ENCODE peak calls at places on chromosomes 11 and 22, in seven cellular contexts. O, W, M, C, T, X and G are unnamed samples.

GRCh38 chr11:113014731-113015455 is 53.7 kb downstream of the NCAM1 start:
- DNase-seq in O (no peak), W (peak), M (no peak), C (peak), T (no peak), X (peak), G (no peak)

GRCh38 chr22:18996376-18996900 is 60.3 kb upstream of the PRODH start:
- DNase-seq in O (no peak), W (no peak), M (no peak), C (no peak), T (no peak), X (no peak), G (no peak)

GRCh38 chr22:19495562-19496323 is 16.0 kb downstream of the CDC45 start:
- DNase-seq in O (no peak), W (no peak), M (no peak), C (no peak), T (peak), X (peak), G (no peak)

GRCh38 chr11:33912405-33913361 is 20.8 kb upstream of the LMO2 start:
- DNase-seq in O (peak), W (no peak), M (no peak), C (no peak), T (peak), X (peak), G (no peak)

GRCh38 chr11:66782726-66783125 is 53.7 kb upstream of the SPTBN2 start:
- DNase-seq in O (no peak), W (no peak), M (no peak), C (no peak), T (no peak), X (no peak), G (no peak)

GRCh38 chr11:87316491-87316890 is 278.8 kb downstream of the TMEM135 start:
- DNase-seq in O (no peak), W (no peak), M (no peak), C (no peak), T (no peak), X (no peak), G (no peak)

GRCh38 chr22:21921184-21921721 is 31.4 kb downstream of the PPM1F start:
- DNase-seq in O (no peak), W (no peak), M (no peak), C (no peak), T (no peak), X (no peak), G (no peak)

GRCh38 chr22:43345761-43346261 is 2.6 kb upstream of the SCUBE1 start:
- DNase-seq in O (peak), W (no peak), M (no peak), C (no peak), T (no peak), X (no peak), G (no peak)

GRCh38 chr11:116366980-116367640 is 405.7 kb downstream of the BUD13 start:
- DNase-seq in O (no peak), W (no peak), M (no peak), C (no peak), T (no peak), X (peak), G (no peak)

GRCh38 chr11:47270331-47271271 is 668 bp downstream of the MADD start:
- DNase-seq in O (peak), W (peak), M (no peak), C (peak), T (peak), X (peak), G (no peak)

GRCh38 chr11:101126551-101127347 is 2.9 kb downstream of the PGR start:
- DNase-seq in O (no peak), W (no peak), M (no peak), C (no peak), T (no peak), X (peak), G (no peak)

GRCh38 chr11:86228967-86229330 is 15.6 kb upstream of the EED start:
- DNase-seq in O (no peak), W (no peak), M (no peak), C (no peak), T (no peak), X (no peak), G (no peak)

GRCh38 chr11:131530411-131530810 is 160.0 kb downstream of the NTM start:
- DNase-seq in O (no peak), W (no peak), M (no peak), C (no peak), T (no peak), X (no peak), G (no peak)

GRCh38 chr11:12223771-12224536 is 113.6 kb downstream of the MICAL2 start:
- DNase-seq in O (no peak), W (peak), M (no peak), C (no peak), T (no peak), X (no peak), G (no peak)

GRCh38 chr11:108973402-108974119 is 308.7 kb downstream of the DDX10 start:
- DNase-seq in O (no peak), W (no peak), M (no peak), C (no peak), T (peak), X (peak), G (no peak)

GRCh38 chr11:35678471-35678870 is 15.9 kb downstream of the TRIM44 start:
- DNase-seq in O (no peak), W (no peak), M (no peak), C (no peak), T (no peak), X (no peak), G (no peak)

GRCh38 chr11:1112351-1113191 is 37.9 kb downstream of the MUC2 start:
- DNase-seq in O (peak), W (no peak), M (no peak), C (peak), T (no peak), X (no peak), G (no peak)

GRCh38 chr11:74330065-74330858 is 18.8 kb upstream of the P4HA3 start:
- DNase-seq in O (no peak), W (no peak), M (no peak), C (no peak), T (peak), X (peak), G (no peak)

GRCh38 chr22:39725351-39726035 is 154.9 kb downstream of the CACNA1I start:
- DNase-seq in O (no peak), W (no peak), M (no peak), C (no peak), T (no peak), X (no peak), G (no peak)

GRCh38 chr11:6402561-6402981 is 12.3 kb downstream of the SMPD1 start:
- DNase-seq in O (no peak), W (no peak), M (no peak), C (no peak), T (no peak), X (peak), G (no peak)

GRCh38 chr11:76669901-76670474 is 559 bp downstream of the LRRC32 start:
- DNase-seq in O (peak), W (no peak), M (peak), C (peak), T (peak), X (peak), G (no peak)

GRCh38 chr11:57318178-57318577 is 6.6 kb downstream of the TNKS1BP1 start:
- DNase-seq in O (no peak), W (no peak), M (no peak), C (peak), T (no peak), X (peak), G (no peak)

GRCh38 chr11:5550440-5551095 is 2.2 kb upstream of the OR52H1 start:
- DNase-seq in O (no peak), W (no peak), M (no peak), C (no peak), T (peak), X (peak), G (no peak)

GRCh38 chr22:50027639-50028537 is 15.3 kb upstream of the IL17REL start:
- DNase-seq in O (peak), W (no peak), M (no peak), C (peak), T (no peak), X (peak), G (no peak)

GRCh38 chr11:118927554-118928107 is 1.9 kb upstream of the BCL9L start:
- DNase-seq in O (no peak), W (no peak), M (no peak), C (no peak), T (no peak), X (no peak), G (no peak)

GRCh38 chr22:43185860-43186261 is 1.1 kb downstream of the TTLL12 start:
- DNase-seq in O (no peak), W (no peak), M (no peak), C (peak), T (peak), X (peak), G (no peak)

GRCh38 chr11:70002433-70002832 is 75.7 kb upstream of the ANO1 start:
- DNase-seq in O (no peak), W (no peak), M (no peak), C (no peak), T (no peak), X (no peak), G (no peak)

GRCh38 chr11:35683728-35684339 is 21.3 kb downstream of the TRIM44 start:
- DNase-seq in O (no peak), W (no peak), M (no peak), C (no peak), T (no peak), X (peak), G (no peak)

GRCh38 chr11:61532136-61533038 is 23.8 kb downstream of the LRRC10B start:
- DNase-seq in O (no peak), W (peak), M (no peak), C (no peak), T (no peak), X (peak), G (no peak)

GRCh38 chr11:11510939-11511338 is 110.9 kb downstream of the GALNT18 start:
- DNase-seq in O (no peak), W (no peak), M (no peak), C (peak), T (no peak), X (no peak), G (no peak)

GRCh38 chr11:108743851-108744250 is 79.0 kb downstream of the DDX10 start:
- DNase-seq in O (no peak), W (no peak), M (no peak), C (no peak), T (no peak), X (no peak), G (no peak)

GRCh38 chr11:79185351-79185750 is 255.5 kb downstream of the TENM4 start:
- DNase-seq in O (no peak), W (no peak), M (no peak), C (no peak), T (no peak), X (no peak), G (no peak)

GRCh38 chr11:118301600-118302195 is 2.8 kb upstream of the CD3E start:
- DNase-seq in O (no peak), W (no peak), M (no peak), C (no peak), T (no peak), X (no peak), G (no peak)

DNA sequence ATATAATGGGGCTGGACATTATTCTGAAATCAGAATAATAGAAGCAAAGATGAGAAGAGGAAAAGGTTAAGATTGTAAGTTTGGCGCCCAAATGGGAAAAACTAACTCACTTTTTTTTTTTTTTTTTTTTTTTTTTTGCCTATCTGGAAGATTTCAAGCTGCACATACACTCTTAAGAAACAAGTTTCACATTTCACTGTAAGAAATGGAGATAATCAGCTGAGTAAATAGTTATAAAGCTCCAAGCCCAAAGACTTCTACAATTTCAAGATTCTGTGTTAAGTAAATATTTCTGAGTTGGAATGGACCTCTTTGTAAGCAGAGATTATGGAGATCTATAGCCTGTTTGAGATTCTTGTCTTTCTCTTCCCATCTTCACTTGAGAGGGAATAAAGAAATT is 140.0 kb downstream of the SLC17A6 start:
- DNase-seq in O (no peak), W (no peak), M (no peak), C (no peak), T (no peak), X (no peak), G (no peak)
- TF ChIP-seq CTCF in O (no peak), W (no peak), M (no peak), C (no peak), T (no peak), X (no peak), G (no peak)

DNA sequence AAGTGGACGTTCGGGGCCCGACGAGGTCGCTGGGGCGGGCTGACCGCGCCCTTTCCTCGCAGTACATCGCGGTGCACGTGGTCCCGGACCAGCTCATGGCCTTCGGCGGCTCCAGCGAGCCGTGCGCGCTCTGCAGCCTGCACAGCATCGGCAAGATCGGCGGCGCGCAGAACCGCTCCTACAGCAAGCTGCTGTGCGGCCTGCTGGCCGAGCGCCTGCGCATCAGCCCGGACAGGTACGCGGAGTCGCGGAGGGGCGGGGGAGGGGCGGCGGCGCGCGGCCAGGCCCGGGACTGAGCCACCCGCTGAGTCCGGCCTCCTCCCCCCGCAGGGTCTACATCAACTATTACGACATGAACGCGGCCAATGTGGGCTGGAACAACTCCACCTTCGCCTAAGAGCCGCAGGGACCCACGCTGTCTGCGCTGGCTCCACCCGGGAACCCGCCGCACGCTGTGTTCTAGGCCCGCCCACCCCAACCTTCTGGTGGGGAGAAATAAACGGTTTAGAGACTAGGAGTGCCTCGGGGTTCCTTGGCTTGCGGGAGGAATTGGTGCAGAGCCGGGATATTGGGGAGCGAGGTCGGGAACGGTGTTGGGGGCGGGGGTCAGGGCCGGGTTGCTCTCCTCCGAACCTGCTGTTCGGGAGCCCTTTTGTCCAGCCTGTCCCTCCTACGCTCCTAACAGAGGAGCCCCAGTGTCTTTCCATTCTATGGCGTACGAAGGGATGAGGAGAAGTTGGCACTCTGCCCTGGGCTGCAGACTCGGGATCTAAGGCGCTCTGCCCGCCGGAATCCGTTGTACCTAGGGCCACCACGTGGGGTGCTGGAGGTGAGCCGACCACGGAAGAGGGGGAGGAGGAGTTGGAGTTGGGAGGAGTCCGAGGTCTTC is 771 bp downstream of the MIF start:
- DNase-seq in O (peak), W (peak), M (peak), C (peak), T (peak), X (peak), G (peak)
- TF ChIP-seq CTCF in O (no peak), W (peak), M (no peak), C (no peak), T (peak), X (peak), G (no peak)

DNA sequence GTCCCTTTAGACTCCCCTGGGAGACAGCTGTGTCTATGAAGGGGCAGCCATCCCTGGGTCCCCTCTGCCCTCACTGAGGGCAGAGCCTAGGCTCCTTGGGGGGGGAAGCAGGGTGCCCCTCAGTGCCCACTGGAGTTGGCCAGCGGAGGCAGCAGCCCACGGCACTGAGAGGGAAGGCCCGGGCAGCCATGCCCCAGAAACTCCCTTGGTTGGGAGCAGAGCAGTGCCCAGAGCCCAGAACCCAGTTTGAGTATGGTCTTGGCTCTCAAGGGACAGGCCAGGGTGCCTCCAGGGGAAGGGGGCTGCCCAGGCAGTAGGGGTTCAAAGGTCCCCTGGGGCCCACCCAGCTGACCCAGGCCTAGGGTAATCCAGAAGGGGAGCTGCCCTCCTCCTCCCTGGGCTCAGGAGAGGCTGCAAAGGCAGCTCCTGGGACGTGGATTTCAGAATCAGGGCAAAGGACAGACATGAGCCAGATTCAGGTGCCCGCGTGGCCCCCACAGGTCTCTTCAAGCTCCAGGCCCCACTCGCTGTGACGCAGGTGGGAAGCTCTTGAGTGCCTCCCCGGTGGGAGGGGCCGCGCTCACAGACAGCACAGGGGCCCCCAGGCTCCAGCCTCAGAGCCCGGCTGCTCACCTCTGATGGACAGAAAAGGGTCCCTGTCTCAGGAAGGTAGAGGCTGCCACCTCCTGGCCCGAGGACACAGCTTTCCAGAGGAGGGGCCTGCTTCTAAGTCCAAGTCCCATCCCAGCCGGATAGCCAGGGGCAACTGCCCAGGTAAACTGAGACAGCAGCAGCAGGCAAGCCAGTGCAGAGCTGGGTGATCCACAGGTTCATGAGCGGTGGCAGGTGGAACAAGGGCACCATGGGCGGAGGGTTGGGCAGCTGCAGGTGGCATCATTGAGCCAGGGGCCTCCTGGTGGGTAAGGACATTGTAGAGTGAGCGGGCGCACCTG is 2.6 kb downstream of the C11orf21 start:
- DNase-seq in O (peak), W (peak), M (no peak), C (no peak), T (no peak), X (peak), G (peak)
- TF ChIP-seq CTCF in O (peak), W (peak), M (no peak), C (no peak), T (peak), X (peak), G (no peak)

DNA sequence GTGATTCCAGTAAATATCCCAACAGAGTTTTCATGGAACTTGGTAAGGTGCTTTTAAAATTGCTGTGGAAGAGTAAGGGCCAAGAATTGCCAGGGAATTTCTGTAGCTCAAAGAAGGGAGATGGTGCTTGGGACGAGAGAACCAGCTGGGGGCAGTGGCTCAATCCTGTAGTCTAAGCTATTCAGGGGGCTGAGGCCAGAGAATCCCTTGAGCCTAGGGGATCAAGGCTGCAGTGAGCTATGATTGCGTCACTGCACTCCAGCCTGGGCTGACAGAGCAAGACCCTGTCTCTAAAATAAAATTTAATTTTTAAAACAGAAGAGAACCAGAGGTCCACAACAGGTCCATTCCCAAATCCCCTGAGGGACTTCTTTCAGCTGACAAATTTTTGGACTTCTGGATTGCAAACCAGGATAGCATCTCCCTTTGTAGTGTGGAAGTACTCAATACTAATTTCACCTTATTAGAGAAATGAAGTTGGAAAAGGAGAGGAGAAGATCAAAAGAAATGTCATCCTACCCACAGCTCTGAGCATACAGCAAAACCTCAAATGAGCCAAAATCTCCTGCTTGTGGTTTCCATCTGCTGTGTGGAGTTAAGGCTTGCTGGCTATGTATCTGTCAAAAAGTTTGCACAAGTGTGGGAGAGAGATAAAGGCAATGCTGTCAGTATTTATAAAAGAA is 59.2 kb upstream of the CLPB start:
- DNase-seq in O (no peak), W (peak), M (no peak), C (no peak), T (no peak), X (peak), G (no peak)
- TF ChIP-seq CTCF in O (no peak), W (peak), M (no peak), C (no peak), T (no peak), X (no peak), G (no peak)

GRCh38 chr11:7904910-7905309 is 26.2 kb downstream of the OR10A6 start:
- DNase-seq in O (no peak), W (no peak), M (no peak), C (no peak), T (peak), X (peak), G (no peak)
- TF ChIP-seq CTCF in O (no peak), W (peak), M (peak), C (no peak), T (peak), X (peak), G (no peak)

GRCh38 chr11:65432133-65432650 is 9.6 kb downstream of the NEAT1 start:
- DNase-seq in O (no peak), W (no peak), M (no peak), C (no peak), T (no peak), X (peak), G (no peak)

GRCh38 chr11:65431452-65432132 is 9.0 kb downstream of the NEAT1 start:
- DNase-seq in O (no peak), W (no peak), M (no peak), C (no peak), T (no peak), X (peak), G (no peak)

GRCh38 chr11:65434057-65434666 is 11.6 kb downstream of the NEAT1 start:
- DNase-seq in O (no peak), W (no peak), M (no peak), C (peak), T (no peak), X (peak), G (no peak)

GRCh38 chr11:65433657-65434056 is 11.1 kb downstream of the NEAT1 start:
- DNase-seq in O (no peak), W (no peak), M (no peak), C (peak), T (no peak), X (peak), G (no peak)

GRCh38 chr11:65432686-65433582 is 10.3 kb downstream of the NEAT1 start:
- DNase-seq in O (no peak), W (no peak), M (no peak), C (no peak), T (no peak), X (peak), G (no peak)
- TF ChIP-seq CTCF in O (no peak), W (peak), M (peak), C (no peak), T (no peak), X (no peak), G (no peak)